ENCODE peak calls at places on chromosomes 12 and 14, in four cellular contexts. One of them, this sample, is unnamed.

GRCh38 chr12:56020437-56021189 is at the start of gene IKZF4:
- DNase-seq in lower leg skin: no peak
- DNase-seq in fibroblast of the aortic adventitia: peak; percentile 51
- DNase-seq in neural progenitor cell: peak; percentile 80
- DNase-seq in this sample: peak; percentile 21

GRCh38 chr12:45509621-45510020 is 219.9 kb upstream of the ARID2 start:
- DNase-seq in neural progenitor cell: no peak
- DNase-seq in fibroblast of the aortic adventitia: no peak
- DNase-seq in lower leg skin: no peak
- DNase-seq in this sample: no peak

GRCh38 chr12:59736786-59737185 is 141.0 kb downstream of the SLC16A7 start:
- DNase-seq in fibroblast of the aortic adventitia: peak; percentile 88
- DNase-seq in neural progenitor cell: no peak
- DNase-seq in lower leg skin: no peak
- DNase-seq in this sample: peak; percentile 73

GRCh38 chr14:103540816-103541493 is 12.0 kb downstream of the TRMT61A start:
- DNase-seq in neural progenitor cell: no peak
- DNase-seq in lower leg skin: no peak
- DNase-seq in fibroblast of the aortic adventitia: no peak
- DNase-seq in this sample: no peak

GRCh38 chr12:12008232-12008850 is 62.4 kb upstream of the BCL2L14 start:
- DNase-seq in neural progenitor cell: peak; percentile 27
- DNase-seq in lower leg skin: no peak
- DNase-seq in fibroblast of the aortic adventitia: no peak
- DNase-seq in this sample: no peak

GRCh38 chr12:89244536-89244935 is 107.8 kb downstream of the DUSP6 start:
- DNase-seq in neural progenitor cell: no peak
- DNase-seq in fibroblast of the aortic adventitia: peak; percentile 75
- DNase-seq in lower leg skin: no peak
- DNase-seq in this sample: no peak

GRCh38 chr14:85565862-85566296 is 35.9 kb downstream of the FLRT2 start:
- DNase-seq in fibroblast of the aortic adventitia: peak; percentile 72
- DNase-seq in lower leg skin: no peak
- DNase-seq in neural progenitor cell: no peak
- DNase-seq in this sample: peak; percentile 56

GRCh38 chr14:23938823-23939222 is 14.7 kb upstream of the DHRS4 start:
- DNase-seq in lower leg skin: no peak
- DNase-seq in neural progenitor cell: no peak
- DNase-seq in fibroblast of the aortic adventitia: no peak
- DNase-seq in this sample: no peak

GRCh38 chr14:91041450-91041849 is 19.0 kb downstream of the RPS6KA5 start:
- DNase-seq in fibroblast of the aortic adventitia: no peak
- DNase-seq in lower leg skin: no peak
- DNase-seq in neural progenitor cell: no peak
- DNase-seq in this sample: no peak

GRCh38 chr12:71190822-71191221 is 33.0 kb upstream of the TSPAN8 start:
- DNase-seq in fibroblast of the aortic adventitia: no peak
- DNase-seq in neural progenitor cell: no peak
- DNase-seq in lower leg skin: no peak
- DNase-seq in this sample: no peak

GRCh38 chr12:53122961-53123468 is 19.7 kb downstream of the SOAT2 start:
- DNase-seq in fibroblast of the aortic adventitia: no peak
- DNase-seq in lower leg skin: no peak
- DNase-seq in neural progenitor cell: no peak
- DNase-seq in this sample: no peak

GRCh38 chr12:67671419-67671818 is 22.9 kb downstream of the DYRK2 start:
- DNase-seq in lower leg skin: no peak
- DNase-seq in neural progenitor cell: no peak
- DNase-seq in fibroblast of the aortic adventitia: peak; percentile 79
- DNase-seq in this sample: no peak

GRCh38 chr14:89444044-89444443 is 27.0 kb upstream of the FOXN3 start:
- DNase-seq in lower leg skin: no peak
- DNase-seq in fibroblast of the aortic adventitia: no peak
- DNase-seq in neural progenitor cell: no peak
- DNase-seq in this sample: peak; percentile 17

GRCh38 chr14:20667957-20668356 is 16.4 kb upstream of the RNASE4 start:
- DNase-seq in fibroblast of the aortic adventitia: no peak
- DNase-seq in lower leg skin: no peak
- DNase-seq in neural progenitor cell: no peak
- DNase-seq in this sample: no peak

GRCh38 chr14:59482471-59483331 is 1.5 kb downstream of the L3HYPDH start:
- DNase-seq in fibroblast of the aortic adventitia: peak; percentile 94
- DNase-seq in neural progenitor cell: no peak
- DNase-seq in lower leg skin: no peak
- DNase-seq in this sample: peak; percentile 88

GRCh38 chr12:91347686-91348085 is 165.1 kb upstream of the DCN start:
- DNase-seq in lower leg skin: no peak
- DNase-seq in neural progenitor cell: no peak
- DNase-seq in fibroblast of the aortic adventitia: no peak
- DNase-seq in this sample: no peak

GRCh38 chr14:68780358-68781160 is 12.3 kb downstream of the ZFP36L1 start:
- DNase-seq in neural progenitor cell: peak; percentile 51
- DNase-seq in lower leg skin: peak; percentile 50
- DNase-seq in fibroblast of the aortic adventitia: peak; percentile 79
- DNase-seq in this sample: peak; percentile 73

GRCh38 chr14:37328673-37329072 is 130.9 kb downstream of the MIPOL1 start:
- DNase-seq in neural progenitor cell: no peak
- DNase-seq in lower leg skin: no peak
- DNase-seq in fibroblast of the aortic adventitia: no peak
- DNase-seq in this sample: no peak

GRCh38 chr14:91753501-91754128 is 21.7 kb upstream of the CATSPERB start:
- DNase-seq in fibroblast of the aortic adventitia: no peak
- DNase-seq in neural progenitor cell: no peak
- DNase-seq in lower leg skin: no peak
- DNase-seq in this sample: no peak

GRCh38 chr12:11152725-11153124 is 18.3 kb upstream of the SMIM10L1 start:
- DNase-seq in lower leg skin: no peak
- DNase-seq in fibroblast of the aortic adventitia: no peak
- DNase-seq in neural progenitor cell: no peak
- DNase-seq in this sample: no peak

GRCh38 chr12:56928262-56928661 is 5.9 kb downstream of the SDR9C7 start:
- DNase-seq in fibroblast of the aortic adventitia: no peak
- DNase-seq in lower leg skin: no peak
- DNase-seq in neural progenitor cell: no peak
- DNase-seq in this sample: no peak

GRCh38 chr14:69259531-69260245 is at the start of gene GALNT16:
- DNase-seq in fibroblast of the aortic adventitia: no peak
- DNase-seq in neural progenitor cell: peak; percentile 86
- DNase-seq in lower leg skin: no peak
- DNase-seq in this sample: peak; percentile 26

GRCh38 chr14:90536511-90537191 is 139.8 kb downstream of the CALM1 start:
- DNase-seq in fibroblast of the aortic adventitia: no peak
- DNase-seq in lower leg skin: no peak
- DNase-seq in neural progenitor cell: no peak
- DNase-seq in this sample: no peak

GRCh38 chr12:104219361-104219892 is 3.8 kb downstream of the TXNRD1 start:
- DNase-seq in lower leg skin: peak; percentile 48
- DNase-seq in neural progenitor cell: no peak
- DNase-seq in fibroblast of the aortic adventitia: peak; percentile 100
- DNase-seq in this sample: peak; percentile 90

GRCh38 chr12:39905152-39905551 is 200.7 kb downstream of the SLC2A13 start:
- DNase-seq in lower leg skin: peak; percentile 78
- DNase-seq in neural progenitor cell: no peak
- DNase-seq in fibroblast of the aortic adventitia: peak; percentile 73
- DNase-seq in this sample: peak; percentile 27

GRCh38 chr12:31578632-31579031 is 12.3 kb downstream of the DENND5B start:
- DNase-seq in fibroblast of the aortic adventitia: peak; percentile 20
- DNase-seq in neural progenitor cell: no peak
- DNase-seq in lower leg skin: no peak
- DNase-seq in this sample: peak; percentile 22

DNA sequence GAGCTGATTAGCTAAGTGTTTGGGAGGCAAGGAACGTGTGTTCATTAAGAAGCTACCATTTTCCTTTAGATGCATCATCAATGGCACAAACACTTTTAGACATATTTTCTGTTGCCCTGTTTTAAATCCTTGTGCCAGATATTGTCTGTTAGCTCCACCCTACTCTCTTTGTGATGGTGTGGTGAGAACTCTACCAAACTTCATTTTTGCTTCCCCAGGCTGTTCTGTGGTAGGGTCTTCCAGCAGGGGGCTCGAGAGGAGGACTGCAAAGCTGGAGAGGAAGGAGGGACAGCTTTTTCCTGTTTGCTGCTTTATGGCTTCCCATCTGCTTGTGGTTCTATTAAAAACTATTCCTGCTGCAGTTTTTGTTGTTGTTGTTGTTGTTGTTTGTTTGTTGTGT is 23.8 kb upstream of the STRAP start:
- DNase-seq in lower leg skin: no peak
- DNase-seq in fibroblast of the aortic adventitia: no peak
- DNase-seq in neural progenitor cell: peak; percentile 20
- DNase-seq in this sample: no peak
- TF ChIP-seq CTCF in lower leg skin: no peak
- TF ChIP-seq CTCF in fibroblast of the aortic adventitia: peak; percentile 31
- TF ChIP-seq CTCF in neural progenitor cell: peak; percentile 41
- TF ChIP-seq CTCF in this sample: peak; percentile 27

GRCh38 chr12:108635201-108635996 is 1.7 kb upstream of the SELPLG start:
- DNase-seq in neural progenitor cell: peak; percentile 33
- DNase-seq in fibroblast of the aortic adventitia: no peak
- DNase-seq in lower leg skin: no peak
- DNase-seq in this sample: no peak
- H3K4me3 ChIP-seq in neural progenitor cell: no peak overlapping the region
- H3K4me3 ChIP-seq in fibroblast of the aortic adventitia: no peak overlapping the region
- H3K4me3 ChIP-seq in lower leg skin: no peak overlapping the region
- H3K4me3 ChIP-seq in this sample: no peak overlapping the region

DNA sequence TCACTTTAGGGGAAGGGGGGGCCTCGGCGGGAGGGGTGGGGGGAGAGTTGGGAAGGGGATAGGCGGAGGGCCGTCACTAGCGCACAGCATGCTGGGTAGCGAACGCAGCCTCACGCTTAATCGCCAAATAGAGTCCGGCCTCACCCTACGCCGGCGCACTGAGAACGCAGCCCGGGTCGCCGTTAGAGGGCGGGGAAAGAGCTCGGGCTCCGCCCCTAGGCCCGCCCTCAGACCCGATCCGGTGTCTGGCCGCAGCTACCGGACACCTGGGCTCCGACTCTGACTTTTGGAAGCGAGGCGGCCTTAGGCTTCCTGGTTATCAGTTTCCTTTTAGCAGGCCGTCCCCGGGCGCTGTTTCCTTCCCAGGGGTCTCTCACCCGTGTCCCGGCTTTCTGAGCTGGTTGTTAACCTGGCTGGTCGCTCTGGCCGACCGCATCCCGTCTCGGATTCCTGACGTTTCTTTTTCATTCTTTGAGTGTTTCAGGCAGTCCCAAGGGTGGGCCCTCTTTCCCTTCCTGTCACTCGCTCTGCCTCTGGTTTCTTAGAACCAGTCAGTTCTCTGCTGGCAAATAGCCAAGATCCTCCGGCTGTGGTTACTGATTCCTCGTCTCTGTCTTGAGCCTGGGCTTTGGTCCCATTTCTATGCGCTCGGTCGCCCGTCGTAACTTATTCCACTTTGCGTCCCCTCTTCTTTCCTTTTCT is 367 bp upstream of the STRN3 start:
- DNase-seq in fibroblast of the aortic adventitia: peak; percentile 96
- DNase-seq in neural progenitor cell: peak; percentile 97
- DNase-seq in lower leg skin: peak; percentile 95
- DNase-seq in this sample: peak; percentile 98
- TF ChIP-seq CTCF in fibroblast of the aortic adventitia: no peak
- TF ChIP-seq CTCF in neural progenitor cell: no peak
- TF ChIP-seq CTCF in lower leg skin: no peak
- TF ChIP-seq CTCF in this sample: no peak

DNA sequence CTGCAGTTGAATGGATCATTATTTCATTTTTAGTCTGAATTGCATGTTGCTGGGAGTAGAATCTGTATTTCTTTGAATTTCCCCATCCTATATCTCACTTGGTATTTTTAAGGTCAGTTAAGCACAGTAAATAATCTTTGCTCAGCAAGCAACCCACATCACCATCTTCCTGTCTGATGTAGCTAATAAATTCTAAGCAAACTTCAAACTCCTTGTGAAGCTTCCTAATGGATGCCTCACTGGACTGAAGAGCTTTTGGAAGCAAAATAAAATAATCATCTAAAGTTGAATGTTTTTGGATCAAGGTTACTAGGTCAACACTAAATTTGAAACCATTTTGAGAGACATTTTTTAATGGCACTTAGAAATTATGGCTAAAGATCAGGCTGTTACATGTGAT is 163.9 kb downstream of the MSRB3 start:
- DNase-seq in neural progenitor cell: no peak
- DNase-seq in fibroblast of the aortic adventitia: no peak
- DNase-seq in lower leg skin: no peak
- DNase-seq in this sample: no peak
- H3K4me3 ChIP-seq in neural progenitor cell: no peak overlapping the region
- H3K4me3 ChIP-seq in fibroblast of the aortic adventitia: no peak overlapping the region
- H3K4me3 ChIP-seq in lower leg skin: no peak overlapping the region
- H3K4me3 ChIP-seq in this sample: no peak overlapping the region

This sample was measured in astrocyte of the spinal cord.